ENCODE peak calls at places on chromosomes 16 and 17, in ten cellular contexts. Q is heart right ventricle; P is PC-9; O is tibial artery; Z is colonic mucosa; A is hepatocyte; F is CD8-positive, alpha-beta memory T cell; G is heart left ventricle; R is GM23248; E is CD8-positive, alpha-beta T cell. K is an unnamed sample. For H3K9me3 and H3K4me1, the result is how much of the 10 kb centered on the place peaks cover.

GRCh38 chr16:20166531-20167235 is 93.0 kb upstream of the GPR139 start:
- DNase-seq in Q (no peak), P (no peak), O (no peak), Z (no peak), A (peak), F (no peak), G (no peak), R (no peak), E (no peak), K (no peak)

GRCh38 chr16:13333336-13333735 is 431.9 kb downstream of the SHISA9 start:
- DNase-seq in Q (no peak), P (no peak), O (no peak), Z (no peak), A (no peak), F (no peak), G (no peak), R (no peak), E (no peak), K (no peak)

GRCh38 chr16:76879420-76879819 is 311.6 kb upstream of the MON1B start:
- DNase-seq in Q (no peak), P (no peak), O (no peak), Z (no peak), A (peak), F (no peak), G (no peak), R (no peak), E (no peak), K (no peak)

GRCh38 chr16:31428277-31428597 is at the start of gene COX6A2:
- DNase-seq in Q (peak), P (no peak), O (no peak), Z (no peak), A (no peak), F (no peak), G (peak), R (no peak), E (no peak), K (peak)

GRCh38 chr17:77869041-77869595 is 89.4 kb upstream of the TNRC6C start:
- DNase-seq in Q (no peak), P (no peak), O (no peak), Z (no peak), A (no peak), F (no peak), G (peak), R (no peak), E (no peak), K (peak)

GRCh38 chr16:1793578-1794220 is at the start of gene IGFALS:
- DNase-seq in Q (no peak), P (no peak), O (no peak), Z (peak), A (peak), F (no peak), G (no peak), R (no peak), E (no peak), K (no peak)

GRCh38 chr16:635573-636205 is 416 bp downstream of the METTL26 start:
- DNase-seq in Q (peak), P (no peak), O (no peak), Z (no peak), A (no peak), F (no peak), G (no peak), R (peak), E (no peak), K (no peak)

GRCh38 chr16:81604960-81605383 is 160.4 kb downstream of the CMIP start:
- DNase-seq in Q (no peak), P (no peak), O (no peak), Z (no peak), A (peak), F (no peak), G (no peak), R (peak), E (no peak), K (no peak)

GRCh38 chr17:13786000-13786598 is 184.4 kb upstream of the HS3ST3A1 start:
- DNase-seq in Q (no peak), P (no peak), O (no peak), Z (no peak), A (no peak), F (no peak), G (no peak), R (peak), E (no peak), K (no peak)

GRCh38 chr16:31093132-31093703 is 1.4 kb downstream of the VKORC1 start:
- DNase-seq in Q (no peak), P (no peak), O (no peak), Z (peak), A (peak), F (no peak), G (no peak), R (peak), E (peak), K (peak)

GRCh38 chr17:31401456-31402254 is 10.2 kb downstream of the RAB11FIP4 start:
- DNase-seq in Q (no peak), P (no peak), O (peak), Z (no peak), A (no peak), F (no peak), G (no peak), R (no peak), E (no peak), K (no peak)

GRCh38 chr16:11913425-11914079 is 2.2 kb downstream of the GSPT1 start:
- DNase-seq in Q (no peak), P (no peak), O (no peak), Z (no peak), A (peak), F (peak), G (no peak), R (peak), E (peak), K (no peak)

GRCh38 chr17:29625037-29625750 is 2.5 kb upstream of the CORO6 start:
- DNase-seq in Q (no peak), P (peak), O (no peak), Z (no peak), A (no peak), F (no peak), G (peak), R (peak), E (no peak), K (peak)

GRCh38 chr17:2075336-2076056 is 20.6 kb downstream of the HIC1 start:
- DNase-seq in Q (peak), P (peak), O (no peak), Z (peak), A (peak), F (no peak), G (peak), R (peak), E (no peak), K (peak)

GRCh38 chr16:72934661-72935403 is 113.1 kb downstream of the ZFHX3 start:
- DNase-seq in Q (no peak), P (no peak), O (no peak), Z (no peak), A (no peak), F (no peak), G (no peak), R (no peak), E (no peak), K (no peak)

GRCh38 chr16:9003322-9003721 is 39.6 kb upstream of the USP7 start:
- DNase-seq in Q (no peak), P (peak), O (no peak), Z (peak), A (peak), F (no peak), G (no peak), R (no peak), E (no peak), K (no peak)

GRCh38 chr16:72291531-72291981 is 119.6 kb upstream of the PMFBP1 start:
- DNase-seq in Q (no peak), P (peak), O (no peak), Z (no peak), A (peak), F (no peak), G (no peak), R (peak), E (no peak), K (no peak)

GRCh38 chr16:56856876-56857447 is 8.0 kb upstream of the SLC12A3 start:
- DNase-seq in Q (no peak), P (no peak), O (no peak), Z (no peak), A (peak), F (no peak), G (no peak), R (no peak), E (no peak), K (no peak)

GRCh38 chr17:56822725-56823124 is 11.0 kb downstream of the C17orf67 start:
- DNase-seq in Q (peak), P (no peak), O (no peak), Z (no peak), A (no peak), F (no peak), G (peak), R (no peak), E (no peak), K (peak)

GRCh38 chr16:54056921-54057320 is 229.7 kb downstream of the IRX3 start:
- DNase-seq in Q (no peak), P (no peak), O (no peak), Z (no peak), A (no peak), F (no peak), G (no peak), R (no peak), E (no peak), K (no peak)

GRCh38 chr16:87628246-87628923 is 26.1 kb downstream of the JPH3 start:
- DNase-seq in Q (no peak), P (no peak), O (no peak), Z (no peak), A (no peak), F (no peak), G (no peak), R (no peak), E (no peak), K (peak)

GRCh38 chr16:17282247-17282646 is 188.5 kb downstream of the XYLT1 start:
- DNase-seq in Q (no peak), P (no peak), O (no peak), Z (no peak), A (no peak), F (no peak), G (no peak), R (no peak), E (no peak), K (no peak)

GRCh38 chr16:85648782-85649181 is 35.7 kb downstream of the GSE1 start:
- DNase-seq in Q (no peak), P (no peak), O (no peak), Z (no peak), A (no peak), F (no peak), G (no peak), R (no peak), E (no peak), K (no peak)

GRCh38 chr17:28180449-28180848 is 138.0 kb downstream of the NLK start:
- DNase-seq in Q (no peak), P (no peak), O (no peak), Z (no peak), A (no peak), F (no peak), G (no peak), R (peak), E (no peak), K (no peak)

GRCh38 chr16:49640606-49641005 is 215.3 kb downstream of the ZNF423 start:
- DNase-seq in Q (no peak), P (no peak), O (no peak), Z (no peak), A (no peak), F (no peak), G (peak), R (no peak), E (no peak), K (no peak)

GRCh38 chr16:87550510-87550961 is 51.8 kb upstream of the JPH3 start:
- DNase-seq in Q (peak), P (peak), O (no peak), Z (peak), A (no peak), F (peak), G (peak), R (peak), E (peak), K (no peak)

GRCh38 chr17:65022751-65023421 is 33.7 kb downstream of the GNA13 start:
- DNase-seq in Q (no peak), P (no peak), O (no peak), Z (no peak), A (no peak), F (no peak), G (no peak), R (peak), E (no peak), K (no peak)

GRCh38 chr17:65023791-65024190 is 32.7 kb downstream of the GNA13 start:
- DNase-seq in Q (no peak), P (no peak), O (no peak), Z (no peak), A (no peak), F (no peak), G (no peak), R (peak), E (no peak), K (peak)

GRCh38 chr17:65025288-65025687 is 31.3 kb downstream of the GNA13 start:
- DNase-seq in Q (no peak), P (no peak), O (no peak), Z (no peak), A (no peak), F (no peak), G (no peak), R (no peak), E (no peak), K (no peak)

GRCh38 chr17:65020284-65020683 is 36.3 kb downstream of the GNA13 start:
- DNase-seq in Q (no peak), P (no peak), O (no peak), Z (no peak), A (peak), F (no peak), G (no peak), R (peak), E (no peak), K (no peak)

DNA sequence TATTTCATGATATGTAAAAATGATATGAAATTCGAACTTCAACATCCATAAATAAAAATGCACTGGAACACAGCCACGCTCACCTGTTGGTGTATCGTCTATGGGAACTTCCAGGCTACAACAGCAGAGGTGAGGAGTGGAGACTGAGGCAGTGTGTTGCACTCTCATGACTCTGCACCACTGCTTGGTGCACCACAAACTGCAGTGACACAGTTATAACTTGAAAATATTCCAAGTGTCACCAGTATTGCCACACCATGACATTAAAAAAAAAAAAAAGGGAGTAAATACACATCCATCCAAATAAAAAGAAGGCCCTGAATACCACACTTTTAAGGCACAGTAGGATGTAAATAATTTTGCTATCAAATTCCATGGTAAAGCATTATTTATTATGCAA is 34.4 kb downstream of the GNA13 start:
- DNase-seq in Q (no peak), P (no peak), O (no peak), Z (no peak), A (no peak), F (no peak), G (no peak), R (no peak), E (no peak), K (no peak)
- H3K27ac ChIP-seq in Q (no peak), P (no peak), O (peak), Z (no peak), A (no peak), F (no peak), G (no peak), R (peak), E (no peak), K (no peak)

GRCh38 chr16:35414563-35414962 is 1955.2 kb downstream of the TP53TG3F start:
- DNase-seq in Q (no peak), P (no peak), O (no peak), Z (no peak), A (no peak), F (no peak), G (no peak), R (no peak), E (no peak), K (no peak)

GRCh38 chr16:35410438-35410837 is 1951.0 kb downstream of the TP53TG3F start:
- DNase-seq in Q (no peak), P (no peak), O (no peak), Z (no peak), A (no peak), F (no peak), G (no peak), R (no peak), E (no peak), K (no peak)

GRCh38 chr16:35414139-35414538 is 1954.7 kb downstream of the TP53TG3F start:
- DNase-seq in Q (no peak), P (no peak), O (no peak), Z (no peak), A (no peak), F (no peak), G (no peak), R (no peak), E (no peak), K (no peak)

GRCh38 chr16:35409503-35409902 is 1950.1 kb downstream of the TP53TG3F start:
- DNase-seq in Q (no peak), P (no peak), O (no peak), Z (no peak), A (no peak), F (no peak), G (no peak), R (no peak), E (no peak), K (no peak)

GRCh38 chr16:35411156-35411555 is 1951.7 kb downstream of the TP53TG3F start:
- DNase-seq in Q (no peak), P (no peak), O (no peak), Z (no peak), A (no peak), F (no peak), G (no peak), R (no peak), E (no peak), K (no peak)
- H3K9me3 ChIP-seq in Q (under half), P (under half), O (under half), Z (under half), A (under half), F (under half), G (under half), R (under half), E (under half), K (under half)

GRCh38 chr17:7024402-7024785 is 1.5 kb downstream of the BCL6B start:
- DNase-seq in Q (no peak), P (no peak), O (no peak), Z (peak), A (no peak), F (no peak), G (peak), R (no peak), E (no peak), K (no peak)
- H3K4me1 ChIP-seq in Q (half or more), P (under half), O (under half), Z (under half), A (under half), F (under half), G (under half), R (under half), E (under half), K (under half)

DNA sequence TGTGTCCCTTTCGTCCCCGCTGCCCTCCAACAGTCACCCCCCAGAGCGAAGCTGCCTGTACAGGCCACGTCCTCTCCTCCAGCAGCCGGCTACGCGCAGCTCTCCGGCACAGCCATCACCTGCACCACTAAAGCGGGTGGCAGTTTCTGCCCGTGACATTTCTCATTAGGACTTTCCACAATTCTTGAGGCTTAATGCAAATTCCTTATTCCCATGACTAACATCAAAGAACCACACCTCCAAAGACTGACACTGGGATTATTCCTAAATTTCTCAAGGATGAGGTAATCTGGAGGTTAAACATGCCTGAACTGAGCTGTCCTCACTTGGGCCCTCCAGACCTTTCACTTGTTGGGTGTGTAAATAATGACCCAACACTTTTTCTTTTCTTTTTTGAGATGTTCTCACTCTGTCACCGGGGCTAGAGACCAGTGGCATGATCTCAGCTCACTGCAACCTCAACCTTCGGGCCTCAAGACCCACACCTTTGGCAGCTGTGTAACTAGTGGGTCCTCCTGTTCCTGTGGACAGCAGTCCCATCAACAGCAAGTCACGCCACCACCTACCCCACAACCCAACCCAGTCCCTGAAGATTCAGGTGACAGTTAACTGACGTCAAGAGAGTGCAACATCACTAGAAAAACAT is 11.7 kb downstream of the ANKRD11 start:
- DNase-seq in Q (no peak), P (no peak), O (no peak), Z (no peak), A (no peak), F (no peak), G (no peak), R (peak), E (peak), K (no peak)
- H3K27ac ChIP-seq in Q (no peak), P (peak), O (no peak), Z (no peak), A (peak), F (no peak), G (no peak), R (peak), E (peak), K (no peak)

GRCh38 chr16:3375680-3376079 is 20.0 kb downstream of the OR2C1 start:
- DNase-seq in Q (no peak), P (no peak), O (no peak), Z (no peak), A (no peak), F (no peak), G (no peak), R (no peak), E (no peak), K (no peak)
- H3K9me3 ChIP-seq in Q (under half), P (under half), O (half or more), Z (under half), A (under half), F (under half), G (under half), R (under half), E (under half), K (under half)

GRCh38 chr17:39706383-39706782 is 6.5 kb downstream of the ERBB2 start:
- DNase-seq in Q (no peak), P (no peak), O (no peak), Z (no peak), A (no peak), F (no peak), G (no peak), R (no peak), E (no peak), K (no peak)

GRCh38 chr17:39705786-39706348 is 6.0 kb downstream of the ERBB2 start:
- DNase-seq in Q (peak), P (peak), O (peak), Z (peak), A (no peak), F (no peak), G (peak), R (no peak), E (no peak), K (no peak)

GRCh38 chr17:39709319-39709997 is 9.6 kb downstream of the ERBB2 start:
- DNase-seq in Q (no peak), P (no peak), O (no peak), Z (no peak), A (no peak), F (no peak), G (no peak), R (no peak), E (no peak), K (no peak)

GRCh38 chr17:39704821-39705551 is 5.1 kb downstream of the ERBB2 start:
- DNase-seq in Q (no peak), P (no peak), O (peak), Z (no peak), A (no peak), F (no peak), G (no peak), R (peak), E (no peak), K (no peak)

DNA sequence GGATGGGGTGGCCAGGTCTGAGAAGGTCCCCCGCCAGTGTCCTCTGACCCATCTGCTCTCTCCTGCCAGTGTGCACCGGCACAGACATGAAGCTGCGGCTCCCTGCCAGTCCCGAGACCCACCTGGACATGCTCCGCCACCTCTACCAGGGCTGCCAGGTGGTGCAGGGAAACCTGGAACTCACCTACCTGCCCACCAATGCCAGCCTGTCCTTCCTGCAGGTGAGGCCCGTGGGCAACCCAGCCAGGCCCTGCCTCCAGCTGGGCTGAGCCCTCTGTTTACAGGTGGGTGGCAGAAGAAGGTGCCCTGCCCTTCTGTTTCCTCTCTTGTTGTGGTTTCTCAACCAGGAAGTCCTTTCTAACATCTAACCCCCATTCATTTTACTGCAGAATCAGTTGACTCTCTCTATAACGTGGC is 7.1 kb downstream of the ERBB2 start:
- DNase-seq in Q (no peak), P (peak), O (no peak), Z (peak), A (no peak), F (no peak), G (no peak), R (no peak), E (no peak), K (no peak)
- H3K4me1 ChIP-seq in Q (under half), P (half or more), O (half or more), Z (under half), A (under half), F (under half), G (under half), R (under half), E (under half), K (under half)

DNA sequence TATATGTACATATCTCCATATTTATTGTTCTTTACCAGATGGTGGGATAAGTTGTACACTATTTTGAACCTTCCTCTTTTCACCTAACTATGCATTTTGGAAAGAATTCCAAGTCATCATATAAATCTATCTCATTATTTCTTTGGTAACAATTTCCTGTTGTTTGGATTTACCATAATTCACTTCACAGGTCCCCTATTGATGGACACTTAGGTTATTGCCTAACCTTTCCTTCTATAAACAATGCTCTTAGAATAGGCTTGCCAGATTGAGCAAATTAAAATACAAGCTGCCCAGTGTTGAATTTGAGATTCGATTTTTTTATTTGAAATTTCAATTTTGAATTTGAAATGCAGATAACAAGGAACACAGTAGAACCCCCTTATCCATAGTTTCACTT is 28.9 kb upstream of the DHX8 start:
- DNase-seq in Q (no peak), P (no peak), O (no peak), Z (no peak), A (no peak), F (no peak), G (no peak), R (no peak), E (no peak), K (no peak)
- H3K27ac ChIP-seq in Q (no peak), P (no peak), O (no peak), Z (no peak), A (no peak), F (no peak), G (no peak), R (no peak), E (no peak), K (no peak)